ENCODE peak calls at places on chromosomes 2 and 18, in nine cellular contexts. C is esophagus squamous epithelium, Z is GM12865, I is cardiac muscle cell, S is HFF-Myc, V is tibial artery, T is right atrium auricular region, N is MM.1S, Q is left ventricle myocardium inferior. G is an unnamed sample.

GRCh38 chr2:88737385-88737784 is 45.9 kb downstream of the RPIA start:
- DNase-seq in V (no peak), T (no peak), S (no peak), N (no peak), C (no peak), I (peak), Q (no peak), Z (no peak), G (no peak)

GRCh38 chr18:10020176-10020575 is 106.4 kb downstream of the VAPA start:
- DNase-seq in C (no peak), Q (no peak), S (no peak), V (no peak), I (peak), N (no peak), T (peak), Z (no peak), G (no peak)

GRCh38 chr2:152354069-152354755 is 19.2 kb downstream of the FMNL2 start:
- DNase-seq in V (no peak), I (peak), T (no peak), Z (no peak), C (no peak), S (no peak), N (peak), Q (no peak), G (no peak)

GRCh38 chr2:38215511-38215910 is 139.6 kb upstream of the CYP1B1 start:
- DNase-seq in Q (no peak), V (no peak), I (no peak), S (no peak), Z (no peak), T (no peak), C (no peak), N (no peak), G (no peak)

GRCh38 chr18:79394438-79395307 is 1.1 kb upstream of the NFATC1 start:
- DNase-seq in I (peak), N (no peak), T (peak), C (no peak), S (no peak), Z (no peak), Q (no peak), V (peak), G (no peak)

GRCh38 chr18:5895886-5896740 is 791 bp upstream of the TMEM200C start:
- DNase-seq in T (no peak), Z (peak), S (no peak), C (no peak), I (no peak), N (no peak), Q (peak), V (peak), G (peak)

GRCh38 chr2:8599421-8600242 is 82.2 kb upstream of the ID2 start:
- DNase-seq in T (no peak), Z (no peak), C (no peak), Q (no peak), S (no peak), I (no peak), N (no peak), V (no peak), G (no peak)

GRCh38 chr18:2654105-2654827 is 1.3 kb upstream of the SMCHD1 start:
- DNase-seq in Z (no peak), I (peak), C (no peak), T (no peak), V (no peak), S (no peak), N (no peak), Q (no peak), G (no peak)

GRCh38 chr18:50013363-50014138 is 181.4 kb downstream of the MYO5B start:
- DNase-seq in C (no peak), S (no peak), N (no peak), Q (no peak), V (no peak), Z (no peak), T (no peak), I (no peak), G (no peak)

GRCh38 chr2:28358668-28359201 is 33.9 kb upstream of the FOSL2 start:
- DNase-seq in N (no peak), C (no peak), V (no peak), S (no peak), I (no peak), Z (no peak), Q (no peak), T (no peak), G (no peak)

GRCh38 chr2:219644801-219645480 is 17.5 kb downstream of the SLC4A3 start:
- DNase-seq in I (peak), V (no peak), Z (no peak), C (no peak), T (peak), S (no peak), N (no peak), Q (peak), G (no peak)

GRCh38 chr2:59888015-59888414 is 665.4 kb downstream of the BCL11A start:
- DNase-seq in T (no peak), V (no peak), S (no peak), I (no peak), Q (no peak), N (peak), Z (peak), C (no peak), G (no peak)

GRCh38 chr2:188523901-188524300 is 232.2 kb downstream of the GULP1 start:
- DNase-seq in S (no peak), N (no peak), T (no peak), I (peak), Z (no peak), C (no peak), Q (no peak), V (no peak), G (no peak)

GRCh38 chr2:55865095-55865835 is 58.3 kb downstream of the EFEMP1 start:
- DNase-seq in V (no peak), S (no peak), C (no peak), T (no peak), Q (no peak), Z (no peak), I (peak), N (no peak), G (no peak)

GRCh38 chr2:46909771-46910419 is 5.7 kb downstream of the MCFD2 start:
- DNase-seq in V (no peak), N (peak), S (no peak), T (no peak), I (peak), Q (no peak), C (no peak), Z (peak), G (no peak)

GRCh38 chr18:76457475-76457874 is 37.6 kb downstream of the ZNF516 start:
- DNase-seq in I (no peak), Z (no peak), C (no peak), S (no peak), V (peak), T (peak), N (no peak), Q (no peak), G (no peak)

GRCh38 chr2:55112229-55113016 is 62.2 kb upstream of the RTN4 start:
- DNase-seq in Z (no peak), T (peak), C (no peak), S (no peak), N (no peak), Q (peak), I (peak), V (peak), G (peak)

GRCh38 chr2:72991439-72991725 is 74.1 kb downstream of the EMX1 start:
- DNase-seq in I (no peak), V (peak), T (peak), Q (no peak), C (no peak), S (no peak), Z (no peak), N (no peak), G (no peak)

GRCh38 chr2:241821460-241822263 is 12.7 kb downstream of the NEU4 start:
- DNase-seq in N (no peak), V (peak), I (no peak), T (peak), Z (no peak), Q (no peak), S (no peak), C (no peak), G (peak)

GRCh38 chr2:206876176-206876575 is 63.1 kb upstream of the CPO start:
- DNase-seq in C (no peak), Z (no peak), T (no peak), V (no peak), I (no peak), S (no peak), Q (no peak), N (no peak), G (no peak)

GRCh38 chr2:80304522-80304878 is at the start of gene LRRTM1:
- DNase-seq in Q (no peak), V (no peak), Z (no peak), S (no peak), T (no peak), I (no peak), N (no peak), C (no peak), G (no peak)

GRCh38 chr2:24853996-24854395 is 60.8 kb downstream of the CENPO start:
- DNase-seq in Z (no peak), C (no peak), N (no peak), S (no peak), T (no peak), I (no peak), Q (peak), V (no peak), G (no peak)

GRCh38 chr2:24857741-24858140 is 62.3 kb downstream of the ADCY3 start:
- DNase-seq in Z (no peak), Q (no peak), S (no peak), N (no peak), V (no peak), T (no peak), C (no peak), I (no peak), G (no peak)

GRCh38 chr2:24856791-24857211 is 63.2 kb downstream of the ADCY3 start:
- DNase-seq in T (no peak), C (no peak), S (no peak), N (no peak), I (peak), V (peak), Z (no peak), Q (peak), G (no peak)

GRCh38 chr2:24855022-24855622 is 61.9 kb downstream of the CENPO start:
- DNase-seq in S (no peak), Z (no peak), N (no peak), I (no peak), T (no peak), C (no peak), Q (peak), V (no peak), G (no peak)

GRCh38 chr2:24855703-24856102 is 62.5 kb downstream of the CENPO start:
- DNase-seq in C (no peak), N (no peak), V (peak), Q (peak), Z (no peak), S (peak), I (peak), T (peak), G (no peak)
- H3K4me3 ChIP-seq in C (no peak), N (no peak), V (no peak), Q (no peak), Z (no peak), S (no peak), I (no peak), T (no peak), G (no peak)

GRCh38 chr18:69790649-69791048 is 157.0 kb downstream of the CD226 start:
- DNase-seq in C (no peak), Z (no peak), N (no peak), V (no peak), T (no peak), I (no peak), Q (no peak), S (no peak), G (no peak)

GRCh38 chr18:69786427-69786826 is 161.2 kb downstream of the CD226 start:
- DNase-seq in V (no peak), T (no peak), Q (no peak), N (no peak), Z (no peak), C (no peak), S (no peak), I (no peak), G (no peak)

GRCh38 chr18:69785466-69785865 is 162.2 kb downstream of the CD226 start:
- DNase-seq in N (no peak), I (peak), Q (no peak), V (no peak), C (no peak), T (no peak), S (no peak), Z (no peak), G (no peak)

GRCh38 chr18:69789794-69790193 is 157.9 kb downstream of the CD226 start:
- DNase-seq in C (no peak), T (no peak), V (no peak), S (no peak), N (no peak), I (no peak), Q (no peak), Z (no peak), G (no peak)

DNA sequence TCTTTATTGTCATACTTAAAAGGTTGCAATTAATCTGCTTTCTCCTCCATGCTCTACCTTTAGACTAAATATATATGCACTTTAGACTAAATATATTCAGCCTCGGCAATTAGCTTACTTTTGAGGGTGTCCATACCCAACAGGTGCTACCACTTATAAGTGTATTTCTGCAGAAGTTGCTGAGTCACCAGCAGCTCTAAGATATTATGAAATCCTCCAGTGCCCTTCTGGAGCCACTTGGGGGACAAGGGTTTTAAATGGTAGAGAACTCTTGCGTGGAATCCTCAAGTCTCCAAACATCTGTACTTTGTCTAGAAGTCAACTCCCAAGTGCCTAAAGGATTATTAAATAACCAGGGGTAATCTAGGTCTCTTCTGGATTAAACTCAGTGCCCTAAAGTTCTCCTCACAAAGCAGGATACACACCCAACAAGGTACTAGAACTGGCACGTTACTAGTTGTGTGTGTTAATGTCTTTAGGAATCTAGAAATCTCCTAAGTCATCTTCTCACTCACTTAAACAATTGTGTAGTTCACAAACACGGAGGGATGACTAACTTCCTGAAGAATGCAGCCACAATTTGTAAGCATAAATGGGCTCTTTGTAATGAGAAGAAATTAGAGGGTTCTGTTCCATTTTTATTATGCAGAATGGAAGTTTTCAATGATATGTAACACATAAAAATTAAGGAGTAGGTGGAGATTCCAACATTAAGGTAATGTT is 159.7 kb downstream of the CD226 start:
- DNase-seq in C (no peak), S (no peak), Q (no peak), I (peak), Z (no peak), V (no peak), N (no peak), T (no peak), G (no peak)
- H3K4me3 ChIP-seq in C (no peak), S (no peak), Q (no peak), I (no peak), Z (no peak), V (no peak), N (no peak), T (no peak), G (no peak)

GRCh38 chr2:2588777-2589176 is 257.7 kb upstream of the MYT1L start:
- DNase-seq in Q (no peak), Z (no peak), T (peak), C (no peak), S (no peak), V (no peak), N (no peak), I (no peak), G (no peak)

GRCh38 chr2:2590796-2591541 is 259.9 kb upstream of the MYT1L start:
- DNase-seq in S (no peak), T (peak), N (no peak), V (no peak), C (no peak), I (no peak), Z (no peak), Q (no peak), G (no peak)

GRCh38 chr2:2587364-2587763 is 256.3 kb upstream of the MYT1L start:
- DNase-seq in V (no peak), Z (no peak), S (no peak), I (no peak), N (no peak), Q (no peak), C (no peak), T (no peak), G (no peak)

GRCh38 chr2:2591542-2591940 is 260.5 kb upstream of the MYT1L start:
- DNase-seq in T (peak), C (no peak), S (no peak), N (no peak), V (no peak), Z (no peak), Q (no peak), I (no peak), G (no peak)

DNA sequence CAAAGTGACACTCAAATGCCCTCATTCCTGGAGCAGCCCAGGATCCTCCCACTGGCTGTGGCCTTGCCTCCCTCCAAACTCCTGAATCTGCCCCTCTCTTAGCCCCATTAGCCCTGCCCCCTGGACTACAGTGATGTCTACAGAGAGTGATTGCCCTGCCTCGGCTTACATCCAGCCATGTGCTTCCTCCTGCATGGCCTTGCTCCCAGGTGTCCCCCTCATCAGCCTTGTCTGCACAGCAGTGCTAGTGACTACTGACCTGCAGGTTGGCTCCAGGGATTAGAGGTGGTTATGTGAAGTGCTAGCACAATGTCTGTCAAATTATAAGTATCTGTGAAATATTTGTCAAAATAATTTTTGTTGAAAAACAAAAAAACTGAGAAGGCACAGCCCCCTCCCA is 259.1 kb upstream of the MYT1L start:
- DNase-seq in I (no peak), T (peak), C (no peak), S (no peak), V (no peak), Q (no peak), Z (no peak), N (no peak), G (no peak)
- H3K4me3 ChIP-seq in I (no peak), T (no peak), C (no peak), S (no peak), V (no peak), Q (no peak), Z (no peak), N (no peak), G (no peak)

GRCh38 chr2:85133751-85134254 is 611 bp downstream of the TCF7L1 start:
- DNase-seq in N (no peak), Q (peak), S (no peak), Z (peak), T (peak), I (peak), C (no peak), V (peak), G (peak)
- H3K4me3 ChIP-seq in N (no peak), Q (peak), S (peak), Z (no peak), T (peak), I (peak), C (peak), V (peak), G (peak)

GRCh38 chr2:142875010-142875409 is 2.5 kb upstream of the KYNU start:
- DNase-seq in Q (no peak), V (no peak), T (no peak), C (no peak), N (no peak), S (no peak), I (no peak), Z (no peak), G (no peak)

GRCh38 chr2:142875642-142876041 is 1.8 kb upstream of the KYNU start:
- DNase-seq in S (no peak), Q (no peak), T (no peak), V (no peak), I (no peak), C (no peak), Z (no peak), N (no peak), G (no peak)

GRCh38 chr2:142874293-142874814 is 3.1 kb upstream of the KYNU start:
- DNase-seq in C (no peak), S (peak), N (no peak), I (peak), Z (peak), T (no peak), Q (no peak), V (peak), G (peak)

GRCh38 chr2:142872900-142873724 is 4.4 kb upstream of the KYNU start:
- DNase-seq in T (no peak), Z (no peak), N (no peak), I (peak), C (no peak), V (no peak), S (peak), Q (no peak), G (no peak)

GRCh38 chr2:142873850-142874287 is 3.6 kb upstream of the KYNU start:
- DNase-seq in V (no peak), T (no peak), S (no peak), Z (no peak), C (no peak), N (no peak), I (no peak), Q (no peak), G (no peak)
- H3K4me3 ChIP-seq in V (no peak), T (no peak), S (no peak), Z (peak), C (no peak), N (no peak), I (no peak), Q (no peak), G (no peak)

GRCh38 chr2:135960598-135961551 is 24.6 kb downstream of the DARS1 start:
- DNase-seq in N (peak), V (no peak), Q (no peak), I (peak), C (no peak), T (no peak), Z (no peak), S (no peak), G (no peak)
- H3K4me3 ChIP-seq in N (no peak), V (no peak), Q (no peak), I (no peak), C (no peak), T (no peak), Z (no peak), S (no peak), G (no peak)

DNA sequence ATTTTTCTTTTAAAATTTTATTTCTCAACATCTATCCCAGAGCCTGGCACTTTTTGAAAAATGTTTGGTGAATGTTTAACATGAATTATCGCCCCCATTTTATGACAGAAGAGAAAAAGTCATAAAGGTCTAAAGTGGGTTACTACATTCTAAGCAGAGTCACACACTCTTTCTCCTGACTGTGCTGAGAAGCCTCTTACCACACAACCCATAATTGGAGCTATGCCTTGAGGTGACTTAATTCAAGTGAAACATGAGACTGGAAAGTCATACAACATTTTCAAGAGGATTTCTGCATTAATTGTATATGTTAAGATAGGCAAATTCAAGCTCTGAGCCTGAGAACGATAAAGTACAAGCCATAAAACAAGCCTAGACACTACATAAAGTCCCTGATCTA is 3.1 kb upstream of the DSEL start:
- DNase-seq in C (no peak), N (no peak), Q (no peak), I (peak), Z (no peak), V (no peak), S (no peak), T (no peak), G (no peak)
- H3K4me3 ChIP-seq in C (no peak), N (no peak), Q (no peak), I (no peak), Z (no peak), V (no peak), S (no peak), T (no peak), G (no peak)

GRCh38 chr2:240818543-240819403 is 1.2 kb downstream of the KIF1A start:
- DNase-seq in Z (no peak), Q (peak), T (no peak), N (no peak), C (no peak), S (no peak), V (no peak), I (no peak), G (peak)
- H3K4me3 ChIP-seq in Z (no peak), Q (peak), T (peak), N (no peak), C (peak), S (no peak), V (peak), I (peak), G (no peak)

DNA sequence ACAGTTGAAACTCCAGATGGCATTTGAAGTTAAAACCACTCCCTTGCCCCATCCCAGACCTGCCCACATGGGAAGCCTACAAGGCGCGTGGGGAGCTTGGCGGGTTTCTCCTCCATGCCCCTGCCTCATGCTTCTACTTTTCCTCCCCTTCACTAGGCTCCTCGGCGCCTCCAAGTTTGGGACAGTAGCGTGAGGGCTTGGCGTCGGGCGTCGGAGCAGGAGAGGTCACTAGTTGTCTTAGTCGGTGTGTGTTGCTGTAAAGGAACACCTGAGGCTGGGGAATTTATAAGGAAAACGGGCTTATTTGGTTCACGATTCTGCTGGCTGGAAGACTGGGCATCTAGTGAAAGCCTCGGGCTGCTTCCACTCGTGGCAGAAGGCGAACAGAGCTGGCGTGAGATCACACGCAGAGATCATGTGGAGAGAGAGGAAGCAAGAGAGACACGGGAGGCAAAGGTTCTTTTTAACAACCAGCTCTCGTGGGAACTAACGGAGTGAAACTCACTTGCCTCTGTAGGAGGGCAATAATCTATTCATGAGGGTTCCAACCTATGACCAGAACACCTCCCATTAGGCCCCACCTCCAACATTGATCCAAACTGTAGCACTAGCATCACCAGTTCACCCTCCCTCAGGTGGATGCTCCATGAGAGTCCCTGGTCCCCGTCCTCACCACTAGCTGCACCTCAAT is 25.3 kb downstream of the ITM2C start:
- DNase-seq in C (no peak), Z (no peak), V (no peak), I (no peak), N (no peak), T (no peak), Q (no peak), S (no peak), G (no peak)
- H3K4me3 ChIP-seq in C (no peak), Z (no peak), V (no peak), I (no peak), N (no peak), T (no peak), Q (no peak), S (no peak), G (no peak)

G was measured in lower leg skin.